ENCODE peak calls at places on chromosomes 11 and 22, in ten cellular contexts. R, A, I, O, E, G, V, H, N and P are unnamed samples.

GRCh38 chr11:46845440-46845739 is 690 bp downstream of the CKAP5 start:
- DNase-seq in V (no peak), I (no peak), R (peak), O (no peak), E (no peak), G (no peak), H (no peak), N (no peak), A (no peak), P (no peak)

GRCh38 chr22:48169227-48169626 is 1406.8 kb downstream of the TBC1D22A start:
- DNase-seq in N (no peak), R (no peak), I (no peak), O (no peak), A (no peak), V (no peak), H (no peak), G (no peak), E (no peak), P (no peak)

GRCh38 chr11:67353317-67354313 is at the start of gene POLD4:
- DNase-seq in E (peak), O (no peak), V (peak), I (peak), N (peak), H (peak), G (peak), A (peak), R (peak), P (peak)

GRCh38 chr11:79174045-79175008 is 266.5 kb downstream of the TENM4 start:
- DNase-seq in V (no peak), N (no peak), G (no peak), O (no peak), I (peak), H (no peak), E (no peak), R (no peak), A (peak), P (no peak)

GRCh38 chr11:3840289-3840869 is 380 bp downstream of the RHOG start:
- DNase-seq in N (no peak), I (no peak), A (no peak), R (no peak), E (no peak), H (peak), G (peak), O (no peak), V (peak), P (no peak)

GRCh38 chr11:115488945-115489344 is 15.3 kb downstream of the CADM1 start:
- DNase-seq in A (no peak), H (no peak), V (no peak), R (peak), I (peak), O (no peak), G (no peak), E (no peak), N (no peak), P (no peak)

GRCh38 chr22:17132112-17132511 is 11.0 kb upstream of the TMEM121B start:
- DNase-seq in R (no peak), E (no peak), I (no peak), G (no peak), N (no peak), V (no peak), H (no peak), O (no peak), A (no peak), P (no peak)

GRCh38 chr11:61514050-61514917 is 5.7 kb downstream of the LRRC10B start:
- DNase-seq in H (no peak), E (peak), O (no peak), N (no peak), G (no peak), I (no peak), R (no peak), A (no peak), V (no peak), P (no peak)

GRCh38 chr22:38211556-38211955 is 9.8 kb downstream of the MAFF start:
- DNase-seq in A (no peak), O (no peak), R (no peak), H (no peak), G (no peak), I (no peak), N (no peak), V (no peak), E (no peak), P (no peak)